ENCODE peak calls at places on chromosomes 11 and 22, in seven cellular contexts. K is SJSA1, W is memory B cell, B is left ventricle myocardium inferior, P is skeletal muscle cell, G is anterior cingulate cortex, L is fibroblast of pulmonary artery. N is an unnamed sample.

GRCh38 chr11:31872074-31872440 is 60.9 kb upstream of the PAX6 start:
- DNase-seq in K (no peak), W (no peak), B (no peak), P (no peak), G (no peak), L (no peak), N (no peak)

GRCh38 chr11:93123351-93123898 is 74.4 kb downstream of the SLC36A4 start:
- DNase-seq in K (no peak), W (no peak), B (peak), P (peak), G (no peak), L (peak), N (no peak)

GRCh38 chr22:19668748-19669147 is 45.6 kb upstream of the SEPTIN5 start:
- DNase-seq in K (no peak), W (no peak), B (no peak), P (no peak), G (no peak), L (no peak), N (no peak)

GRCh38 chr22:50074551-50075042 is 10.6 kb downstream of the MLC1 start:
- DNase-seq in K (no peak), W (no peak), B (no peak), P (no peak), G (peak), L (no peak), N (no peak)

GRCh38 chr22:17334983-17335382 is 34.3 kb upstream of the CECR2 start:
- DNase-seq in K (no peak), W (no peak), B (no peak), P (no peak), G (no peak), L (no peak), N (no peak)

GRCh38 chr22:27405672-27406388 is 395.7 kb downstream of the MN1 start:
- DNase-seq in K (peak), W (no peak), B (peak), P (no peak), G (no peak), L (peak), N (peak)

GRCh38 chr11:32053151-32053550 is 37.7 kb upstream of the RCN1 start:
- DNase-seq in K (no peak), W (no peak), B (no peak), P (no peak), G (no peak), L (no peak), N (no peak)

GRCh38 chr11:68007498-68008380 is 2.4 kb upstream of the ALDH3B1 start:
- DNase-seq in K (no peak), W (no peak), B (no peak), P (no peak), G (no peak), L (no peak), N (no peak)

GRCh38 chr22:46561435-46561905 is 24.1 kb upstream of the CELSR1 start:
- DNase-seq in K (no peak), W (no peak), B (peak), P (no peak), G (peak), L (no peak), N (peak)

GRCh38 chr11:32432565-32433248 is 2.6 kb downstream of the WT1 start:
- DNase-seq in K (no peak), W (no peak), B (no peak), P (no peak), G (no peak), L (no peak), N (no peak)

GRCh38 chr22:19510919-19511341 is 13.3 kb downstream of the CLDN5 start:
- DNase-seq in K (no peak), W (no peak), B (no peak), P (no peak), G (no peak), L (no peak), N (no peak)

GRCh38 chr22:44305888-44306287 is 6.9 kb downstream of the SHISAL1 start:
- DNase-seq in K (no peak), W (no peak), B (no peak), P (no peak), G (no peak), L (no peak), N (no peak)

GRCh38 chr11:131689049-131689925 is 318.9 kb downstream of the NTM start:
- DNase-seq in K (no peak), W (no peak), B (no peak), P (no peak), G (no peak), L (no peak), N (no peak)

GRCh38 chr22:24588370-24588755 is 4.5 kb downstream of the LRRC75B start:
- DNase-seq in K (no peak), W (no peak), B (no peak), P (no peak), G (peak), L (no peak), N (no peak)

GRCh38 chr22:31244044-31244942 is 32.2 kb downstream of the LIMK2 start:
- DNase-seq in K (peak), W (no peak), B (no peak), P (peak), G (no peak), L (peak), N (peak)

GRCh38 chr11:7555067-7555699 is 41.4 kb downstream of the PPFIBP2 start:
- DNase-seq in K (no peak), W (no peak), B (peak), P (no peak), G (no peak), L (no peak), N (no peak)

GRCh38 chr22:29733362-29734322 is 13.8 kb downstream of the CABP7 start:
- DNase-seq in K (no peak), W (no peak), B (peak), P (no peak), G (no peak), L (no peak), N (no peak)

GRCh38 chr11:10455637-10456487 is 798 bp downstream of the AMPD3 start:
- DNase-seq in K (peak), W (peak), B (no peak), P (peak), G (no peak), L (peak), N (peak)

GRCh38 chr11:95715777-95716241 is 73.8 kb downstream of the FAM76B start:
- DNase-seq in K (no peak), W (peak), B (no peak), P (peak), G (no peak), L (peak), N (peak)

GRCh38 chr11:132064987-132065620 is 694.7 kb downstream of the NTM start:
- DNase-seq in K (peak), W (no peak), B (no peak), P (peak), G (no peak), L (peak), N (peak)

GRCh38 chr11:8917157-8917820 is 6.3 kb downstream of the AKIP1 start:
- DNase-seq in K (peak), W (no peak), B (no peak), P (peak), G (no peak), L (peak), N (peak)

GRCh38 chr22:45997077-45997774 is 20.3 kb upstream of the WNT7B start:
- DNase-seq in K (peak), W (no peak), B (peak), P (peak), G (peak), L (peak), N (peak)

GRCh38 chr11:125263268-125263790 is 98.8 kb downstream of the PKNOX2 start:
- DNase-seq in K (peak), W (no peak), B (peak), P (peak), G (peak), L (peak), N (peak)

GRCh38 chr11:83612891-83613766 is 327.0 kb upstream of the CCDC90B start:
- DNase-seq in K (no peak), W (no peak), B (no peak), P (no peak), G (no peak), L (no peak), N (no peak)

GRCh38 chr22:25680949-25681348 is 61.0 kb upstream of the MYO18B start:
- DNase-seq in K (no peak), W (no peak), B (no peak), P (peak), G (no peak), L (no peak), N (no peak)

GRCh38 chr11:88689548-88690240 is 352.2 kb upstream of the CTSC start:
- DNase-seq in K (no peak), W (no peak), B (no peak), P (no peak), G (no peak), L (no peak), N (no peak)

N was measured in H4.